ENCODE peak calls at places on chromosomes 6 and 20, in seven cellular contexts. V is CD8-positive, alpha-beta T cell; A is naive thymus-derived CD4-positive, alpha-beta T cell; S is adrenal gland; P is SJCRH30; T is right cardiac atrium; O is left ventricle myocardium inferior. D is an unnamed sample.

GRCh38 chr20:50385733-50386640 is 124.2 kb upstream of the PTPN1 start:
- DNase-seq in V (peak), A (peak), S (no peak), P (no peak), T (no peak), O (no peak), D (no peak)

GRCh38 chr6:42436825-42437224 is 14.9 kb downstream of the TRERF1 start:
- DNase-seq in V (no peak), A (no peak), S (peak), P (no peak), T (no peak), O (no peak), D (no peak)

GRCh38 chr20:16904751-16905150 is 156.6 kb downstream of the OTOR start:
- DNase-seq in V (no peak), A (no peak), S (no peak), P (peak), T (no peak), O (no peak), D (no peak)

GRCh38 chr6:109486068-109486467 is 3.0 kb upstream of the ZBTB24 start:
- DNase-seq in V (no peak), A (no peak), S (no peak), P (no peak), T (no peak), O (no peak), D (no peak)

GRCh38 chr20:21393142-21393541 is 4.2 kb downstream of the NKX2-4 start:
- DNase-seq in V (no peak), A (no peak), S (no peak), P (no peak), T (no peak), O (no peak), D (no peak)

GRCh38 chr6:47772993-47773392 is 8.8 kb upstream of the OPN5 start:
- DNase-seq in V (no peak), A (no peak), S (no peak), P (no peak), T (no peak), O (no peak), D (no peak)

GRCh38 chr6:111294374-111294967 is 188.5 kb downstream of the REV3L start:
- DNase-seq in V (no peak), A (no peak), S (no peak), P (no peak), T (no peak), O (no peak), D (no peak)

GRCh38 chr6:143054329-143054728 is 6.4 kb upstream of the AIG1 start:
- DNase-seq in V (no peak), A (no peak), S (no peak), P (no peak), T (no peak), O (no peak), D (no peak)

GRCh38 chr6:44730771-44731391 is 343.4 kb downstream of the CDC5L start:
- DNase-seq in V (no peak), A (no peak), S (no peak), P (peak), T (no peak), O (no peak), D (no peak)

GRCh38 chr20:35607003-35607735 is 8.5 kb upstream of the SPAG4 start:
- DNase-seq in V (no peak), A (no peak), S (no peak), P (no peak), T (peak), O (no peak), D (no peak)

GRCh38 chr6:117174835-117175360 is 90.5 kb upstream of the VGLL2 start:
- DNase-seq in V (no peak), A (no peak), S (no peak), P (no peak), T (no peak), O (no peak), D (no peak)

GRCh38 chr20:14583413-14583812 is 246.0 kb upstream of the FLRT3 start:
- DNase-seq in V (no peak), A (no peak), S (no peak), P (peak), T (no peak), O (no peak), D (no peak)

GRCh38 chr6:147087641-147088040 is 116.6 kb upstream of the STXBP5 start:
- DNase-seq in V (no peak), A (no peak), S (no peak), P (no peak), T (no peak), O (no peak), D (no peak)

GRCh38 chr6:41596807-41597206 is 41.5 kb upstream of the MDFI start:
- DNase-seq in V (no peak), A (no peak), S (no peak), P (no peak), T (no peak), O (no peak), D (peak)

GRCh38 chr6:101397199-101397598 is 3.7 kb downstream of the GRIK2 start:
- DNase-seq in V (no peak), A (no peak), S (no peak), P (peak), T (no peak), O (no peak), D (no peak)

GRCh38 chr6:144953552-144954240 is 668.6 kb downstream of the UTRN start:
- DNase-seq in V (no peak), A (no peak), S (no peak), P (peak), T (no peak), O (no peak), D (no peak)

GRCh38 chr6:141321486-141322347 is 811.0 kb upstream of the GJE1 start:
- DNase-seq in V (no peak), A (no peak), S (no peak), P (no peak), T (no peak), O (no peak), D (no peak)
- H3K27ac ChIP-seq in V (no peak), A (no peak), S (no peak), P (no peak), T (peak), O (no peak), D (no peak)

GRCh38 chr20:32731882-32732266 is 11.4 kb downstream of the COMMD7 start:
- DNase-seq in V (no peak), A (no peak), S (peak), P (no peak), T (no peak), O (no peak), D (no peak)

DNA sequence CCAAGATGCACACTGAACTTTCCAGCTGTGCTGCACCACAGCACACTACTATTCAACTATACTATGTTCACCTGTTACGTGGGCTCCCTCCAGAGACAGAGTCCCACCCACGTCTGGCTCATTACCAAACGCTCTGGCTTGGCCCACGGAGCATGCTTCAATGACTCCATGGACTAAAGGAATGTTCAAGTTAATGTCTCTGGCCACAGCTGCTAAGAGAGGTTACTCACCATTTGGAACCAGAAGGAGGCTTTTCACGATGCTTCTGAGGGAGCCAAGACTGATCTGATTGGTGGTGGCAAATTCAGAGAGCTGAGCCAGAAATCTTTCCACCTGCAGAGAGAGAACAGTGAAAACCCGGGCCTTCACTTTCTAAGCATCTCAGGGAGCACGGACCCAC is 15.6 kb downstream of the COMMD7 start:
- DNase-seq in V (no peak), A (no peak), S (no peak), P (peak), T (no peak), O (no peak), D (no peak)
- H3K27ac ChIP-seq in V (no peak), A (no peak), S (no peak), P (no peak), T (no peak), O (no peak), D (no peak)

GRCh38 chr6:56406276-56407269 is 159.2 kb upstream of the COL21A1 start:
- DNase-seq in V (no peak), A (no peak), S (no peak), P (no peak), T (no peak), O (no peak), D (no peak)
- H3K27ac ChIP-seq in V (no peak), A (no peak), S (no peak), P (no peak), T (no peak), O (no peak), D (no peak)

GRCh38 chr6:43645613-43645964 is 753 bp downstream of the RSPH9 start:
- DNase-seq in V (no peak), A (no peak), S (no peak), P (no peak), T (no peak), O (no peak), D (no peak)
- H3K27ac ChIP-seq in V (no peak), A (peak), S (no peak), P (no peak), T (no peak), O (peak), D (no peak)

GRCh38 chr20:5189917-5190316 is 63.1 kb downstream of the CDS2 start:
- DNase-seq in V (no peak), A (no peak), S (peak), P (no peak), T (no peak), O (no peak), D (no peak)
- H3K27ac ChIP-seq in V (no peak), A (no peak), S (no peak), P (no peak), T (no peak), O (no peak), D (no peak)

DNA sequence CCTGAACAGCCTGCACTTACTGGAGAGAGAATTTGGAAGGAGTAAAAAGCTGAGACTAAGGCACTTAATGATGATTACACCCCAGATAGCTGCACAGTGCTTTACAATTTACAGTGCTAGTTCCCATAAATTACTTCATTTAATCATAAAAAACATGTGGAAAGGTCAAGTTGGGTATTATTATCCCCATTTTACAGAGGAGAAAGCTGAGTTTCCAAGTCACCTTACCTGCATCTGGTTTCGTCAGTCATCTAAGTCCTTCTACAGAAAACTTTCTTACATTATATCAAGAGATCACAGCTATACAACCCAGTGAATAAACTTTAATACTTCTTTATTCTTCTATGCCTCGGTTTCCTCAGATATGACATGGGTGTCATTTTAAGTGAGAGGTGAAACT is 3.3 kb downstream of the PTPRK start:
- DNase-seq in V (no peak), A (no peak), S (no peak), P (no peak), T (no peak), O (no peak), D (no peak)
- H3K27ac ChIP-seq in V (no peak), A (no peak), S (no peak), P (no peak), T (no peak), O (peak), D (no peak)

DNA sequence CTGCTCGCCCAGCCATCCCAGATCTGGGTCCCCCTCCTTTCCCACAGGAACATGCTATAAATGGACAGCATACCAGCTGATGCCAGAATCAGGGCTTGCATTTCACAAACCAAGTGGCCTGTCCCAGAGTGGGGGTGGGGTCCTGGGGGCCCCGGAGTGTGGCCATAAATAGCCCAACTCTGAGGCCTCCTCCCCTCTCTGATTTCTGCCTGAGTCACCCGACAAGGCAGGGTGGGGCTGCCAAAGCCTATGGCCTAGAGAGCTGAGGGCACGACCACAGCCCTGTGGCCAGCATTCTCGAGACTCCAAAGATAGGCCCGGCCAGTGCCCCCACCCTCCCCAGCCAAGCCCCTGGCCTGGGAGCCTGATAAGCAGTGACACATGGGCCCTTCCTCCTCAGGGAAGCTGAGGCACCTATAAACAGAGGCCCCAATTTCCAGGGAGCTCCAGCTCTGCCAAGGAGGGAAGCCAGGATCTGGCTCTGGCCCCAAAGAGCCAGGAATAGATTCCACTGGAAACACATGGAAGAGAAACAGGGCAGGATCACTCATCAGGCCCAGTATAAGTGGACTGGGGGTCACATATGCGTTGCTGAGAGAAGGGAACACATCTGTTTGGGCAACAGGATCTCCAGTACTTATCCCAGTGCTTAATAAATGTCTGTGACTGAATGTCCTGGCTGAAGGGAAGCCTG is 20.3 kb downstream of the SNTA1 start:
- DNase-seq in V (no peak), A (no peak), S (peak), P (peak), T (peak), O (peak), D (peak)
- H3K27ac ChIP-seq in V (no peak), A (no peak), S (peak), P (peak), T (peak), O (peak), D (peak)

GRCh38 chr6:156166093-156166492 is 611.1 kb upstream of the ARID1B start:
- DNase-seq in V (no peak), A (no peak), S (no peak), P (no peak), T (no peak), O (no peak), D (no peak)

GRCh38 chr6:156164701-156165454 is 612.3 kb upstream of the ARID1B start:
- DNase-seq in V (no peak), A (no peak), S (no peak), P (no peak), T (no peak), O (no peak), D (no peak)

GRCh38 chr6:156167289-156168076 is 609.7 kb upstream of the ARID1B start:
- DNase-seq in V (no peak), A (no peak), S (peak), P (no peak), T (peak), O (no peak), D (no peak)

GRCh38 chr6:156174026-156174880 is 602.9 kb upstream of the ARID1B start:
- DNase-seq in V (no peak), A (no peak), S (no peak), P (no peak), T (no peak), O (no peak), D (no peak)

DNA sequence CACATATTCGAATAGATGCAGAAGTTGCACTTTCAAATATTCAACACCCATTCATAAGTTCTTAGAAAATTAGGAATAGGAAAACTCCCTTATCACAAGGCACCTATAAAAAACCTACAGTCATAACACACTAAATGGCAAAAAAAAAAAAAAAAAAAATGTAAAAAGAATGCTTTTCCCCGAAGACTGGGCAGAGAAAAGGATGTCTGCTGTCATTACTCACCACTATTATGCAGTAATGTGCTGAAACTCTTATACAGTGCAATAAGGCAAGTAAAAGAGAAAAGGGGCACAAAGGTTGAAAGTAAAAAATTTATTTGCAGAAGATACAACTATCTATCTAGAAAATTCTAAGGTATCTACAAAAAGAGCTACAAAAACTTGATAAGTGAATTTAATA is 607.8 kb upstream of the ARID1B start:
- DNase-seq in V (no peak), A (no peak), S (no peak), P (no peak), T (no peak), O (no peak), D (no peak)
- H3K27ac ChIP-seq in V (no peak), A (no peak), S (no peak), P (no peak), T (no peak), O (no peak), D (no peak)

GRCh38 chr6:158816329-158816728 is 2.8 kb downstream of the EZR start:
- DNase-seq in V (no peak), A (no peak), S (peak), P (no peak), T (no peak), O (no peak), D (no peak)

GRCh38 chr6:158819213-158819976 is at the start of gene EZR:
- DNase-seq in V (peak), A (peak), S (peak), P (peak), T (peak), O (peak), D (peak)

GRCh38 chr6:158818580-158819212 is 472 bp downstream of the EZR start:
- DNase-seq in V (peak), A (peak), S (peak), P (peak), T (peak), O (peak), D (peak)

GRCh38 chr6:158817298-158818007 is 1.7 kb downstream of the EZR start:
- DNase-seq in V (no peak), A (no peak), S (peak), P (peak), T (peak), O (peak), D (no peak)

DNA sequence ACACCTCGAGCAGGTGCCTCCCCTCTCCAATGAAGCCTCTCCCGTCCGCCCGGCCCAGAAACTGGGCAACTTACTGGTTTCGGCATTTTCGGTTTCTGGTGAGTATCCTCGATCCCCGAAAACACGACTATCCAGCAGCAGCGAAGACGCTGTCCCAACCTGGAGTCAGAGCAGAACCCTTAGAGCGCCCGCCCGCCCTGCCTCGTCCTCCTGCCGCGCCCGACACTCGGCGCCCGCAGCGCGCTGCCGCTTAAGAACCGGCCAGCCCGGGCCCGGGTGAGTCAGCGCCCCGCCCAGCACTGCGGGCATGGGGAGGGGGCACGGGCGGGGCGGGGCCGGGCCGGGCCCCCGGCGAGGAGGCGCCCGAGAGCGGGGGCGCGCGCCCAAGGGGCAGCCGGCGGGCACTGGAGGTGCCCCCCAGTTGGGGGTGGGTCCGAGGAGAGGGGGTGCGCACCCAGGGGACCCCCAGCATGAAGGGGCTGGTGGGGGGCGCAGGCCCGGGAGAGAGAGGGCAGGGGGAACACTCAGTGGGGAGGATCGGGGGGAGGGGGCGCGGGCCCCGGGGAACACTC is 1.1 kb downstream of the EZR start:
- DNase-seq in V (peak), A (peak), S (peak), P (peak), T (peak), O (peak), D (peak)
- H3K27ac ChIP-seq in V (peak), A (peak), S (peak), P (no peak), T (peak), O (peak), D (peak)

D was measured in aorta.